ENCODE peak calls at places on chromosomes 13 and 19, in six cellular contexts. One of them, this sample, is unnamed.

GRCh38 chr19:28575816-28576215 is 637.1 kb downstream of the UQCRFS1 start:
- DNase-seq in A549: no peak
- DNase-seq in CD8-positive, alpha-beta T cell: no peak
- DNase-seq in upper lobe of right lung: no peak
- DNase-seq in heart right ventricle: no peak
- DNase-seq in right atrium auricular region: no peak
- DNase-seq in this sample: no peak

GRCh38 chr19:10289836-10290438 is at the start of gene ICAM5:
- DNase-seq in A549: no peak
- DNase-seq in CD8-positive, alpha-beta T cell: no peak
- DNase-seq in upper lobe of right lung: no peak
- DNase-seq in heart right ventricle: no peak
- DNase-seq in right atrium auricular region: no peak
- DNase-seq in this sample: no peak

GRCh38 chr19:33279430-33280350 is 22.6 kb downstream of the CEBPA start:
- DNase-seq in A549: no peak
- DNase-seq in CD8-positive, alpha-beta T cell: no peak
- DNase-seq in upper lobe of right lung: no peak
- DNase-seq in heart right ventricle: no peak
- DNase-seq in right atrium auricular region: no peak
- DNase-seq in this sample: no peak

GRCh38 chr19:7068599-7068998 is 904 bp upstream of the ZNF557 start:
- DNase-seq in A549: no peak
- DNase-seq in CD8-positive, alpha-beta T cell: no peak
- DNase-seq in upper lobe of right lung: no peak
- DNase-seq in heart right ventricle: no peak
- DNase-seq in right atrium auricular region: no peak
- DNase-seq in this sample: no peak

GRCh38 chr13:41456768-41457588 is at the start of gene RGCC:
- DNase-seq in A549: peak; percentile 36
- DNase-seq in CD8-positive, alpha-beta T cell: peak; percentile 97
- DNase-seq in upper lobe of right lung: peak; percentile 96
- DNase-seq in heart right ventricle: peak; percentile 80
- DNase-seq in right atrium auricular region: peak; percentile 77
- DNase-seq in this sample: peak; percentile 99

GRCh38 chr19:43468354-43469159 is 3.1 kb upstream of the LYPD3 start:
- DNase-seq in A549: no peak
- DNase-seq in CD8-positive, alpha-beta T cell: no peak
- DNase-seq in upper lobe of right lung: no peak
- DNase-seq in heart right ventricle: no peak
- DNase-seq in right atrium auricular region: no peak
- DNase-seq in this sample: no peak

GRCh38 chr13:69567514-69567913 is 540.1 kb upstream of the ATXN8OS start:
- DNase-seq in A549: no peak
- DNase-seq in CD8-positive, alpha-beta T cell: no peak
- DNase-seq in upper lobe of right lung: no peak
- DNase-seq in heart right ventricle: no peak
- DNase-seq in right atrium auricular region: no peak
- DNase-seq in this sample: no peak

GRCh38 chr19:3710265-3710812 is 2.2 kb downstream of the TJP3 start:
- DNase-seq in A549: peak; percentile 82
- DNase-seq in CD8-positive, alpha-beta T cell: no peak
- DNase-seq in upper lobe of right lung: peak; percentile 95
- DNase-seq in heart right ventricle: peak; percentile 58
- DNase-seq in right atrium auricular region: peak; percentile 66
- DNase-seq in this sample: peak; percentile 97

GRCh38 chr19:6066661-6067646 is 43.3 kb downstream of the RFX2 start:
- DNase-seq in A549: peak; percentile 86
- DNase-seq in CD8-positive, alpha-beta T cell: no peak
- DNase-seq in upper lobe of right lung: peak; percentile 91
- DNase-seq in heart right ventricle: peak; percentile 97
- DNase-seq in right atrium auricular region: peak; percentile 99
- DNase-seq in this sample: peak; percentile 92

GRCh38 chr13:75566658-75567057 is 17.1 kb downstream of the UCHL3 start:
- DNase-seq in A549: peak; percentile 2
- DNase-seq in CD8-positive, alpha-beta T cell: no peak
- DNase-seq in upper lobe of right lung: no peak
- DNase-seq in heart right ventricle: no peak
- DNase-seq in right atrium auricular region: no peak
- DNase-seq in this sample: no peak

GRCh38 chr19:11142528-11143171 is 12.9 kb downstream of the SPC24 start:
- DNase-seq in A549: peak; percentile 66
- DNase-seq in CD8-positive, alpha-beta T cell: no peak
- DNase-seq in upper lobe of right lung: peak; percentile 95
- DNase-seq in heart right ventricle: peak; percentile 92
- DNase-seq in right atrium auricular region: peak; percentile 95
- DNase-seq in this sample: peak; percentile 94

GRCh38 chr19:21115430-21115829 is 26.4 kb upstream of the ZNF431 start:
- DNase-seq in A549: no peak
- DNase-seq in CD8-positive, alpha-beta T cell: no peak
- DNase-seq in upper lobe of right lung: no peak
- DNase-seq in heart right ventricle: no peak
- DNase-seq in right atrium auricular region: no peak
- DNase-seq in this sample: no peak

GRCh38 chr13:111337741-111338140 is 17.3 kb downstream of the TEX29 start:
- DNase-seq in A549: no peak
- DNase-seq in CD8-positive, alpha-beta T cell: no peak
- DNase-seq in upper lobe of right lung: no peak
- DNase-seq in heart right ventricle: peak; percentile 0
- DNase-seq in right atrium auricular region: no peak
- DNase-seq in this sample: no peak

GRCh38 chr19:13244920-13245319 is 94.7 kb downstream of the IER2 start:
- DNase-seq in A549: no peak
- DNase-seq in CD8-positive, alpha-beta T cell: no peak
- DNase-seq in upper lobe of right lung: no peak
- DNase-seq in heart right ventricle: no peak
- DNase-seq in right atrium auricular region: no peak
- DNase-seq in this sample: no peak

GRCh38 chr13:113746671-113747070 is 12.4 kb upstream of the TMEM255B start:
- DNase-seq in A549: no peak
- DNase-seq in CD8-positive, alpha-beta T cell: no peak
- DNase-seq in upper lobe of right lung: no peak
- DNase-seq in heart right ventricle: no peak
- DNase-seq in right atrium auricular region: no peak
- DNase-seq in this sample: no peak

GRCh38 chr19:35712529-35712909 is 5.3 kb upstream of the KMT2B start:
- DNase-seq in A549: no peak
- DNase-seq in CD8-positive, alpha-beta T cell: no peak
- DNase-seq in upper lobe of right lung: no peak
- DNase-seq in heart right ventricle: no peak
- DNase-seq in right atrium auricular region: no peak
- DNase-seq in this sample: no peak

GRCh38 chr19:16836115-16836905 is 7.1 kb downstream of the SIN3B start:
- DNase-seq in A549: no peak
- DNase-seq in CD8-positive, alpha-beta T cell: no peak
- DNase-seq in upper lobe of right lung: no peak
- DNase-seq in heart right ventricle: no peak
- DNase-seq in right atrium auricular region: no peak
- DNase-seq in this sample: no peak

GRCh38 chr13:78659450-78660110 is 625 bp upstream of the OBI1 start:
- DNase-seq in A549: peak; percentile 1
- DNase-seq in CD8-positive, alpha-beta T cell: no peak
- DNase-seq in upper lobe of right lung: no peak
- DNase-seq in heart right ventricle: no peak
- DNase-seq in right atrium auricular region: no peak
- DNase-seq in this sample: no peak

GRCh38 chr13:30739646-30740642 is 4.6 kb downstream of the ALOX5AP start:
- DNase-seq in A549: peak; percentile 12
- DNase-seq in CD8-positive, alpha-beta T cell: no peak
- DNase-seq in upper lobe of right lung: no peak
- DNase-seq in heart right ventricle: no peak
- DNase-seq in right atrium auricular region: no peak
- DNase-seq in this sample: no peak

GRCh38 chr13:18714889-18715288 is 466.7 kb downstream of the TUBA3C start:
- DNase-seq in A549: no peak
- DNase-seq in CD8-positive, alpha-beta T cell: no peak
- DNase-seq in upper lobe of right lung: no peak
- DNase-seq in heart right ventricle: no peak
- DNase-seq in right atrium auricular region: no peak
- DNase-seq in this sample: no peak

GRCh38 chr13:45333251-45333972 is 7.6 kb downstream of the TPT1 start:
- DNase-seq in A549: no peak
- DNase-seq in CD8-positive, alpha-beta T cell: no peak
- DNase-seq in upper lobe of right lung: no peak
- DNase-seq in heart right ventricle: no peak
- DNase-seq in right atrium auricular region: no peak
- DNase-seq in this sample: no peak

GRCh38 chr13:45332831-45333219 is 8.2 kb downstream of the TPT1 start:
- DNase-seq in A549: no peak
- DNase-seq in CD8-positive, alpha-beta T cell: no peak
- DNase-seq in upper lobe of right lung: no peak
- DNase-seq in heart right ventricle: no peak
- DNase-seq in right atrium auricular region: no peak
- DNase-seq in this sample: no peak

GRCh38 chr13:45333973-45334922 is 6.7 kb downstream of the TPT1 start:
- DNase-seq in A549: no peak
- DNase-seq in CD8-positive, alpha-beta T cell: no peak
- DNase-seq in upper lobe of right lung: no peak
- DNase-seq in heart right ventricle: no peak
- DNase-seq in right atrium auricular region: no peak
- DNase-seq in this sample: no peak

GRCh38 chr13:45331123-45331619 is 9.8 kb downstream of the TPT1 start:
- DNase-seq in A549: no peak
- DNase-seq in CD8-positive, alpha-beta T cell: no peak
- DNase-seq in upper lobe of right lung: no peak
- DNase-seq in heart right ventricle: no peak
- DNase-seq in right atrium auricular region: no peak
- DNase-seq in this sample: no peak

GRCh38 chr13:45331981-45332830 is 8.8 kb downstream of the TPT1 start:
- DNase-seq in A549: no peak
- DNase-seq in CD8-positive, alpha-beta T cell: no peak
- DNase-seq in upper lobe of right lung: no peak
- DNase-seq in heart right ventricle: no peak
- DNase-seq in right atrium auricular region: peak; percentile 77
- DNase-seq in this sample: no peak
- H3K4me1 ChIP-seq in A549: peaks cover 65% of the 10 kb centered on the region
- H3K4me1 ChIP-seq in CD8-positive, alpha-beta T cell: peaks cover 74% of the 10 kb centered on the region
- H3K4me1 ChIP-seq in upper lobe of right lung: peaks cover 85% of the 10 kb centered on the region
- H3K4me1 ChIP-seq in heart right ventricle: peaks cover 100% of the 10 kb centered on the region
- H3K4me1 ChIP-seq in right atrium auricular region: no peaks in the 10 kb centered on the region
- H3K4me1 ChIP-seq in this sample: peaks cover 80% of the 10 kb centered on the region

DNA sequence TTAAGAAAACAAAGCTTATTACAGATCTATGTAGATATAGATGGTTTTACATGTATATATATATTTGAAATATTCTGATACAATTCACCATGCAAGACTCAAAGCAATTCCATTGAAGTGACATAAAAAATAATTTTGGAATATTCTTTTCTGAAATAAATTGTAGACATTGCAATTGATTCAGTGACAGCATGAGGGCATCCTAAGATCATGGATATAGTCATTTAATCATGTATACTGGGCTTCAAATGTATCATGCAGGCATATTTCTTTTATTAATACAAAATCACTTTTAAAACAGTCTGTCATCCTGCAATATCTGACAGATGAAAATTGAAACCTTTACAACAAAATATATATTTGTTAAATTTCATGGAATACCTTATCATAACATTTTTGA is 286.7 kb upstream of the SLITRK6 start:
- DNase-seq in A549: no peak
- DNase-seq in CD8-positive, alpha-beta T cell: no peak
- DNase-seq in upper lobe of right lung: no peak
- DNase-seq in heart right ventricle: no peak
- DNase-seq in right atrium auricular region: no peak
- DNase-seq in this sample: no peak
- TF ChIP-seq CTCF in A549: peak; percentile 35
- TF ChIP-seq CTCF in CD8-positive, alpha-beta T cell: no peak
- TF ChIP-seq CTCF in upper lobe of right lung: no peak
- TF ChIP-seq CTCF in heart right ventricle: no peak
- TF ChIP-seq CTCF in right atrium auricular region: no peak
- TF ChIP-seq CTCF in this sample: no peak

GRCh38 chr19:14368011-14368513 is 13.2 kb upstream of the ADGRE5 start:
- DNase-seq in A549: no peak
- DNase-seq in CD8-positive, alpha-beta T cell: no peak
- DNase-seq in upper lobe of right lung: no peak
- DNase-seq in heart right ventricle: no peak
- DNase-seq in right atrium auricular region: no peak
- DNase-seq in this sample: no peak

GRCh38 chr19:14367016-14367415 is 14.2 kb upstream of the ADGRE5 start:
- DNase-seq in A549: no peak
- DNase-seq in CD8-positive, alpha-beta T cell: no peak
- DNase-seq in upper lobe of right lung: no peak
- DNase-seq in heart right ventricle: no peak
- DNase-seq in right atrium auricular region: no peak
- DNase-seq in this sample: no peak

GRCh38 chr19:14369399-14370168 is 11.7 kb upstream of the ADGRE5 start:
- DNase-seq in A549: no peak
- DNase-seq in CD8-positive, alpha-beta T cell: peak; percentile 75
- DNase-seq in upper lobe of right lung: no peak
- DNase-seq in heart right ventricle: peak; percentile 50
- DNase-seq in right atrium auricular region: peak; percentile 77
- DNase-seq in this sample: no peak

GRCh38 chr19:14371321-14371821 is 9.9 kb upstream of the ADGRE5 start:
- DNase-seq in A549: no peak
- DNase-seq in CD8-positive, alpha-beta T cell: no peak
- DNase-seq in upper lobe of right lung: no peak
- DNase-seq in heart right ventricle: no peak
- DNase-seq in right atrium auricular region: no peak
- DNase-seq in this sample: no peak

DNA sequence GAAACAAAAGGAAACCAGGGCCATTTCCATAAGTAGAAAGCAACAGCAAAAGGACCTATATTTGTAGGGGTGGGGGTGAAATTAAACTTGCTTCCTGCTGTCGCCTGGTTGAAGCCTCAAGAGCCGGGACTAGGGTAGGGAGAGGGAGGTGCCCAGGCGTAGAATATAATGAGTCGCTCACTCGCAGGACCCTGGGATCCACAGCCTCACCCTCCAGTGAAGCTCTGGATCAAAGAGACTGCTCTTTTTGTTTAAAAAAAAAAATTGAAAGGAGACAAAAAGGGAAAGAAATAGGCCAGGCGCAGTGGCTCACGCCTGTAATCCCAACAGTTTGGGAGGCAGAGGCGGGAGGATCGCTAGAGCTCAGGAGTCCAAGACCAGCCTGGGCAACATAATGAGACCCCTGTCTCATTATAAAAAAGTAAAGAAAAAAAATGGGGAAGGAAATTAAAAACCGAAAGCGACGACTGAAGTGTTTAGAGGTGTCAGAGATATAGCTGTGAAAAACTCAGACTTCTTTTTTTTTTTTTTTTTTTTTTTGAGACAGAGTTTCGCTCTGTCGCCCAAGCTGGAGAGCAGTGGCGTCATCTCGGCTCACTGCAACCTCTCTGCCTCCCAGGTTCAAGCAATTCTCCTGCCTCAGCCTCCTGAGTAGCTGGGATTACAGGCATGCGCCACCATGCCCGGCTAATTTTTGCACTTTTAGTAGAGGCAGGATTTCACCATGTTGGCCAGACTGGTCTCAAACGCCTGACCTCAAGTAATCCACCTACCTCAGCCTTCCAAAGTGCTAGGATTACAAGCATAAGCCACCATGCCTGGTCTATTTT is 10.9 kb upstream of the ADGRE5 start:
- DNase-seq in A549: no peak
- DNase-seq in CD8-positive, alpha-beta T cell: no peak
- DNase-seq in upper lobe of right lung: no peak
- DNase-seq in heart right ventricle: no peak
- DNase-seq in right atrium auricular region: no peak
- DNase-seq in this sample: no peak
- H3K27ac ChIP-seq in A549: no peak overlapping the region
- H3K27ac ChIP-seq in CD8-positive, alpha-beta T cell: peak overlapping the region; percentile 100
- H3K27ac ChIP-seq in upper lobe of right lung: peak overlapping the region; percentile 87
- H3K27ac ChIP-seq in heart right ventricle: peak overlapping the region; percentile 70
- H3K27ac ChIP-seq in right atrium auricular region: peak overlapping the region; percentile 72
- H3K27ac ChIP-seq in this sample: peak overlapping the region; percentile 81

GRCh38 chr19:55277494-55277893 is 2.4 kb downstream of the HSPBP1 start:
- DNase-seq in A549: no peak
- DNase-seq in CD8-positive, alpha-beta T cell: no peak
- DNase-seq in upper lobe of right lung: no peak
- DNase-seq in heart right ventricle: no peak
- DNase-seq in right atrium auricular region: no peak
- DNase-seq in this sample: no peak
- H3K4me1 ChIP-seq in A549: peaks cover 21% of the 10 kb centered on the region
- H3K4me1 ChIP-seq in CD8-positive, alpha-beta T cell: peaks cover 27% of the 10 kb centered on the region
- H3K4me1 ChIP-seq in upper lobe of right lung: peaks cover 10% of the 10 kb centered on the region
- H3K4me1 ChIP-seq in heart right ventricle: peaks cover 31% of the 10 kb centered on the region
- H3K4me1 ChIP-seq in right atrium auricular region: no peaks in the 10 kb centered on the region
- H3K4me1 ChIP-seq in this sample: peaks cover 21% of the 10 kb centered on the region